ENCODE peak calls at places on chromosomes 2 and 18, in nine cellular contexts. H is NB4, U is AG04449, R is lower leg skin, V is GM13976, K is B cell, D is mammary epithelial cell, B is mucosa of descending colon, Q is gastrocnemius medialis. W is an unnamed sample.

GRCh38 chr2:163347982-163348842 is 387.6 kb downstream of the FIGN start:
- DNase-seq in H (peak; percentile 95), U (peak; percentile 17), R (peak; percentile 23), V (no peak), K (no peak), D (peak; percentile 80), B (peak; percentile 31), Q (peak; percentile 65), W (no peak)

GRCh38 chr2:134549104-134549503 is 169.7 kb downstream of the TMEM163 start:
- DNase-seq in H (no peak), U (peak; percentile 2), R (peak; percentile 26), V (no peak), K (no peak), D (peak; percentile 62), B (no peak), Q (no peak), W (no peak)

GRCh38 chr2:101111262-101111838 is 39.8 kb downstream of the TBC1D8 start:
- DNase-seq in H (no peak), U (no peak), R (no peak), V (no peak), K (no peak), D (peak; percentile 71), B (no peak), Q (peak; percentile 89), W (no peak)

GRCh38 chr18:21680148-21680547 is 24.4 kb downstream of the ABHD3 start:
- DNase-seq in H (no peak), U (no peak), R (no peak), V (no peak), K (no peak), D (no peak), B (no peak), Q (no peak), W (no peak)

GRCh38 chr2:45652090-45653050 is 895 bp downstream of the PRKCE start:
- DNase-seq in H (peak; percentile 45), U (no peak), R (peak; percentile 48), V (peak; percentile 42), K (peak; percentile 33), D (peak; percentile 14), B (peak; percentile 43), Q (peak; percentile 24), W (no peak)

GRCh38 chr2:63049291-63050185 is 1.1 kb upstream of the OTX1 start:
- DNase-seq in H (peak; percentile 31), U (no peak), R (no peak), V (peak; percentile 39), K (peak; percentile 34), D (no peak), B (no peak), Q (no peak), W (peak; percentile 46)

GRCh38 chr2:24909555-24910177 is 10.4 kb downstream of the ADCY3 start:
- DNase-seq in H (no peak), U (peak; percentile 38), R (no peak), V (no peak), K (no peak), D (no peak), B (no peak), Q (no peak), W (no peak)

GRCh38 chr18:21904856-21905255 is 164.3 kb downstream of the MIB1 start:
- DNase-seq in H (no peak), U (no peak), R (no peak), V (no peak), K (no peak), D (no peak), B (no peak), Q (no peak), W (no peak)

GRCh38 chr2:44715671-44716077 is 225.8 kb upstream of the SIX3 start:
- DNase-seq in H (peak; percentile 21), U (no peak), R (no peak), V (no peak), K (no peak), D (peak; percentile 56), B (no peak), Q (no peak), W (no peak)

GRCh38 chr2:181785677-181786344 is 105.5 kb upstream of the NEUROD1 start:
- DNase-seq in H (no peak), U (no peak), R (no peak), V (no peak), K (no peak), D (peak; percentile 88), B (no peak), Q (no peak), W (no peak)

GRCh38 chr2:135164431-135164830 is 112.3 kb downstream of the RAB3GAP1 start:
- DNase-seq in H (no peak), U (peak; percentile 70), R (no peak), V (no peak), K (no peak), D (peak; percentile 95), B (no peak), Q (no peak), W (no peak)

GRCh38 chr2:147989809-147990403 is 30.6 kb downstream of the ORC4 start:
- DNase-seq in H (peak; percentile 64), U (peak; percentile 17), R (no peak), V (peak; percentile 55), K (peak; percentile 45), D (peak; percentile 10), B (peak; percentile 29), Q (no peak), W (peak; percentile 55)

GRCh38 chr2:227853204-227853629 is 18.2 kb upstream of the DAW1 start:
- DNase-seq in H (no peak), U (peak; percentile 44), R (no peak), V (no peak), K (no peak), D (peak; percentile 96), B (no peak), Q (no peak), W (no peak)

GRCh38 chr2:174833737-174834136 is 69.5 kb upstream of the CHRNA1 start:
- DNase-seq in H (no peak), U (no peak), R (no peak), V (no peak), K (no peak), D (peak; percentile 53), B (no peak), Q (no peak), W (no peak)

GRCh38 chr2:25234756-25235155 is 66.4 kb upstream of the POMC start:
- DNase-seq in H (no peak), U (no peak), R (no peak), V (no peak), K (no peak), D (no peak), B (no peak), Q (no peak), W (no peak)

GRCh38 chr18:79378416-79379250 is 17.1 kb upstream of the NFATC1 start:
- DNase-seq in H (peak; percentile 54), U (no peak), R (peak; percentile 73), V (peak; percentile 90), K (peak; percentile 91), D (peak; percentile 71), B (peak; percentile 85), Q (peak; percentile 68), W (peak; percentile 89)

GRCh38 chr2:220077488-220077887 is 450.1 kb downstream of the SLC4A3 start:
- DNase-seq in H (no peak), U (peak; percentile 24), R (no peak), V (no peak), K (no peak), D (peak; percentile 51), B (no peak), Q (no peak), W (no peak)

GRCh38 chr2:101467306-101467705 is 7.6 kb downstream of the RFX8 start:
- DNase-seq in H (no peak), U (no peak), R (no peak), V (no peak), K (no peak), D (no peak), B (no peak), Q (no peak), W (no peak)

GRCh38 chr2:9274701-9275343 is 68.2 kb downstream of the ASAP2 start:
- DNase-seq in H (peak; percentile 62), U (no peak), R (no peak), V (no peak), K (no peak), D (no peak), B (no peak), Q (no peak), W (no peak)

GRCh38 chr2:11749646-11750349 is 3.4 kb downstream of the LPIN1 start:
- DNase-seq in H (no peak), U (no peak), R (no peak), V (peak; percentile 49), K (no peak), D (no peak), B (no peak), Q (no peak), W (peak; percentile 55)

DNA sequence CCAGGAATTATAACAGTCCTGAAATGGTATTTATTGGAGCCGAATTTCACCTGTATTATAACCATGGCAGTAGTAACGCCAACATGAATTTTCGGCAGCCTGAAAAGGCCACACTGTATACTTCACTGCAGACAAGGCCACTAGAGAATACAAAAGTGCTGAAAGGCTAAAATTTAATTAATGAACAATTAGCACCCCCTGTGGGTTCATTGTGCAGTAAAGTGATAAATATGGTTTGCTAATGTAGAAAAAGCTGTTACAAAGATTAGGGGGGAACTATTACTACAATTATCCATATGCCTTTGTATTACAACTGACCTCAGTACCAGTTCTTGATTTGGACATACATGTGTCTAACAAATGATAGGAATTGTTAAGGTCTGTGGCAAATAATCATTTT is 116.3 kb downstream of the ZNF521 start:
- DNase-seq in H (no peak), U (no peak), R (no peak), V (no peak), K (no peak), D (no peak), B (no peak), Q (no peak), W (no peak)
- TF ChIP-seq CTCF in H (no peak), U (no peak), R (no peak), V (no peak), K (no peak), D (no peak), B (no peak), Q (no peak), W (no peak)

DNA sequence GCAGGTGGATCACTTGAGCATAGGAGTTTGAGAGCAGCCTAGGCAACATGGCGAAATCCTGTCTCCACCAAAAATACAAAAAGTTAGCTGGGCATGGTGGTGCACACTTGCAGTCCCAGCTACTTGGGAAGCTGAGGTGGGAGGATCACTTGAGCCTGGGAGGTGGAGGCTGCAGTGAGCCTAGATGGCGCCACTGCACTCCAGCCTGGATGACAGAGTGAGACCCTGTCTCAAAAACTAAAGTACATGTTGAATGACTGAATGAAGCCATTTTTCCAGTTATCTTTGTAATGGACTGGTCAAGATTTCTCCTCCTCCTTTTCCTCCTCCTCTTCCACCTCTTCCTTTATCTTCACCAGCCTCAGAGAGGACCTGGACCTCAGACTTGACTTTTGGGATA is 272.0 kb downstream of the SMAD2 start:
- DNase-seq in H (no peak), U (no peak), R (no peak), V (no peak), K (no peak), D (no peak), B (no peak), Q (no peak), W (no peak)
- TF ChIP-seq CTCF in H (no peak), U (no peak), R (no peak), V (no peak), K (no peak), D (no peak), B (no peak), Q (no peak), W (peak; percentile 7)

GRCh38 chr18:9474983-9475642 is at the start of gene RALBP1:
- DNase-seq in H (peak; percentile 99), U (peak; percentile 95), R (peak; percentile 99), V (peak; percentile 97), K (peak; percentile 95), D (peak; percentile 100), B (peak; percentile 99), Q (peak; percentile 99), W (peak; percentile 97)
- TF ChIP-seq CTCF in H (no peak), U (peak; percentile 23), R (no peak), V (peak; percentile 47), K (no peak), D (no peak), B (peak; percentile 18), Q (no peak), W (peak; percentile 54)

GRCh38 chr2:169839954-169840746 is 12.9 kb downstream of the UBR3 start:
- DNase-seq in H (no peak), U (no peak), R (no peak), V (no peak), K (no peak), D (no peak), B (no peak), Q (no peak), W (no peak)
- TF ChIP-seq CTCF in H (no peak), U (no peak), R (no peak), V (no peak), K (no peak), D (no peak), B (no peak), Q (no peak), W (no peak)

W was measured in GM13977.